ENCODE peak calls at places on chromosomes 16 and 17, in seven cellular contexts. L, Y, Z, M, V, O and P are unnamed samples.

GRCh38 chr16:82027629-82028035 is 7.4 kb upstream of the HSD17B2 start:
- DNase-seq in L (no peak), Y (no peak), Z (peak; percentile 57), M (no peak), V (no peak), O (no peak), P (no peak)

GRCh38 chr17:55783684-55784245 is 32.9 kb downstream of the PCTP start:
- DNase-seq in L (peak; percentile 82), Y (peak; percentile 37), Z (peak; percentile 49), M (peak; percentile 6), V (peak; percentile 68), O (no peak), P (peak; percentile 72)

GRCh38 chr16:17556276-17557052 is 85.7 kb upstream of the XYLT1 start:
- DNase-seq in L (no peak), Y (no peak), Z (no peak), M (no peak), V (no peak), O (no peak), P (no peak)

GRCh38 chr17:29069526-29070041 is 26.6 kb downstream of the PIPOX start:
- DNase-seq in L (no peak), Y (no peak), Z (no peak), M (no peak), V (peak; percentile 40), O (no peak), P (no peak)

GRCh38 chr17:73397278-73397826 is 85.6 kb upstream of the CDC42EP4 start:
- DNase-seq in L (no peak), Y (no peak), Z (no peak), M (no peak), V (no peak), O (no peak), P (no peak)

GRCh38 chr17:73591278-73592078 is 52.8 kb downstream of the SDK2 start:
- DNase-seq in L (no peak), Y (no peak), Z (no peak), M (no peak), V (peak; percentile 80), O (no peak), P (no peak)

GRCh38 chr16:88566158-88566557 is 4.0 kb upstream of the ZC3H18 start:
- DNase-seq in L (no peak), Y (peak; percentile 10), Z (no peak), M (peak; percentile 64), V (no peak), O (peak; percentile 49), P (no peak)

GRCh38 chr16:4389051-4389955 is 17.7 kb downstream of the VASN start:
- DNase-seq in L (peak; percentile 35), Y (no peak), Z (no peak), M (no peak), V (no peak), O (no peak), P (peak; percentile 57)

GRCh38 chr17:78276499-78276898 is 45.1 kb downstream of the TMEM235 start:
- DNase-seq in L (no peak), Y (no peak), Z (no peak), M (no peak), V (no peak), O (no peak), P (no peak)

GRCh38 chr17:75996665-75997590 is 3.7 kb upstream of the CDK3 start:
- DNase-seq in L (no peak), Y (no peak), Z (peak; percentile 84), M (peak; percentile 95), V (peak; percentile 89), O (no peak), P (no peak)

GRCh38 chr17:14464741-14465140 is 163.9 kb downstream of the HS3ST3B1 start:
- DNase-seq in L (no peak), Y (peak; percentile 94), Z (no peak), M (peak; percentile 57), V (no peak), O (no peak), P (no peak)

GRCh38 chr16:84989791-84990620 is 21.3 kb downstream of the ZDHHC7 start:
- DNase-seq in L (no peak), Y (no peak), Z (no peak), M (no peak), V (no peak), O (no peak), P (no peak)

GRCh38 chr17:21397341-21398050 is 21.3 kb downstream of the KCNJ12 start:
- DNase-seq in L (no peak), Y (peak; percentile 36), Z (no peak), M (no peak), V (no peak), O (no peak), P (no peak)

GRCh38 chr16:57590654-57591085 is 37.8 kb upstream of the ADGRG1 start:
- DNase-seq in L (no peak), Y (no peak), Z (no peak), M (peak; percentile 70), V (no peak), O (no peak), P (no peak)

GRCh38 chr16:29710227-29711219 is 31.5 kb downstream of the QPRT start:
- DNase-seq in L (no peak), Y (no peak), Z (no peak), M (peak; percentile 49), V (no peak), O (no peak), P (no peak)

GRCh38 chr17:31321481-31321880 is at the start of gene EVI2A:
- DNase-seq in L (no peak), Y (no peak), Z (no peak), M (peak; percentile 84), V (no peak), O (peak; percentile 30), P (no peak)

GRCh38 chr16:64702415-64702814 is 419.4 kb downstream of the CDH11 start:
- DNase-seq in L (no peak), Y (no peak), Z (no peak), M (no peak), V (no peak), O (no peak), P (no peak)

GRCh38 chr17:47719411-47720152 is 13.5 kb upstream of the TBX21 start:
- DNase-seq in L (no peak), Y (no peak), Z (no peak), M (peak; percentile 91), V (no peak), O (peak; percentile 49), P (no peak)

GRCh38 chr17:5585814-5586558 is 1.7 kb upstream of the NLRP1 start:
- DNase-seq in L (no peak), Y (no peak), Z (no peak), M (peak; percentile 51), V (no peak), O (no peak), P (no peak)

GRCh38 chr17:82943751-82944150 is 103.9 kb upstream of the ZNF750 start:
- DNase-seq in L (peak; percentile 5), Y (no peak), Z (peak; percentile 28), M (no peak), V (peak; percentile 19), O (no peak), P (peak; percentile 18)

GRCh38 chr16:71687853-71688252 is 36.6 kb downstream of the PHLPP2 start:
- DNase-seq in L (no peak), Y (no peak), Z (no peak), M (no peak), V (no peak), O (no peak), P (no peak)

GRCh38 chr17:45048795-45049563 is 2.5 kb downstream of the DCAKD start:
- DNase-seq in L (no peak), Y (no peak), Z (no peak), M (no peak), V (no peak), O (no peak), P (no peak)

GRCh38 chr17:80443916-80444708 is 29.1 kb downstream of the ENDOV start:
- DNase-seq in L (no peak), Y (no peak), Z (no peak), M (no peak), V (no peak), O (no peak), P (no peak)